ENCODE peak calls at places on chromosomes 6 and 20, in nine cellular contexts. Q, I, O, C, P, H, W, B and M are unnamed samples.
A peak's percentile ranks its signal among the peaks of the same experiment; 100 is the strongest.

GRCh38 chr20:17990278-17990972 is 21.6 kb downstream of the MGME1 start:
- DNase-seq in Q (no peak), I (no peak), O (peak; percentile 31), C (no peak), P (no peak), H (no peak), W (no peak), B (no peak), M (no peak)

GRCh38 chr6:67888886-67889681 is 746.0 kb upstream of the ADGRB3 start:
- DNase-seq in Q (no peak), I (no peak), O (no peak), C (no peak), P (peak; percentile 58), H (no peak), W (no peak), B (no peak), M (no peak)

GRCh38 chr6:13453771-13454251 is 33.6 kb downstream of the GFOD1 start:
- DNase-seq in Q (peak; percentile 73), I (no peak), O (peak; percentile 32), C (peak; percentile 16), P (no peak), H (no peak), W (peak; percentile 21), B (no peak), M (no peak)

GRCh38 chr6:41492261-41492891 is 53.8 kb upstream of the FOXP4 start:
- DNase-seq in Q (no peak), I (no peak), O (no peak), C (no peak), P (no peak), H (no peak), W (no peak), B (no peak), M (no peak)

GRCh38 chr6:43927525-43928210 is 157.7 kb downstream of the VEGFA start:
- DNase-seq in Q (no peak), I (peak; percentile 67), O (no peak), C (no peak), P (no peak), H (peak; percentile 53), W (no peak), B (no peak), M (no peak)

GRCh38 chr20:50874111-50874757 is 57.0 kb downstream of the ADNP start:
- DNase-seq in Q (no peak), I (no peak), O (no peak), C (no peak), P (no peak), H (no peak), W (no peak), B (no peak), M (no peak)

GRCh38 chr20:49385471-49385870 is 97.0 kb downstream of the KCNB1 start:
- DNase-seq in Q (no peak), I (no peak), O (peak; percentile 50), C (peak; percentile 33), P (peak; percentile 59), H (no peak), W (peak; percentile 71), B (no peak), M (no peak)

GRCh38 chr20:35226775-35227681 is 538 bp downstream of the MMP24 start:
- DNase-seq in Q (no peak), I (peak; percentile 14), O (peak; percentile 62), C (peak; percentile 26), P (peak; percentile 10), H (no peak), W (peak; percentile 91), B (peak; percentile 30), M (no peak)

GRCh38 chr6:70616728-70617260 is 50.1 kb downstream of the SDHAF4 start:
- DNase-seq in Q (no peak), I (peak; percentile 14), O (no peak), C (no peak), P (no peak), H (no peak), W (no peak), B (no peak), M (no peak)

DNA sequence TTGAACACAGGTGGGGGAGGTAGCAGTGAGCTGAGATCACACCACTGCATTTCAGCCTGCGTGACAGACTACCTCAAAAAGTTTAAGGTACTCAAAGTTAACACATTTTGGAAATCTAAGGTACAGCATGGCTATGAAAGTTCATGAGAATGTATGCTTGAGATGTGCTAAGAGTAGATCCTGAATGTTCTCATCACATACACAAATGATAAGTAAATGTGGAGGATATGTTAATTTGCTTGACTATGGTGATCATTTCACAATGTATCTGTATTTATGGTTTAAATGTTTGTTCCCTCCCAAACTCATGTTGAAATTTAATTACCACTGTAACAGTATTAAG is 20.1 kb upstream of the SERPINB1 start:
- DNase-seq in Q (no peak), I (no peak), O (no peak), C (no peak), P (no peak), H (no peak), W (no peak), B (no peak), M (no peak)
- H3K4me3 ChIP-seq in Q (no peak overlapping the region), I (no peak overlapping the region), O (no peak overlapping the region), C (no peak overlapping the region), P (peak overlapping the region; percentile 55), H (no peak overlapping the region), W (peak overlapping the region; percentile 51), B (no peak overlapping the region), M (no peak overlapping the region)

DNA sequence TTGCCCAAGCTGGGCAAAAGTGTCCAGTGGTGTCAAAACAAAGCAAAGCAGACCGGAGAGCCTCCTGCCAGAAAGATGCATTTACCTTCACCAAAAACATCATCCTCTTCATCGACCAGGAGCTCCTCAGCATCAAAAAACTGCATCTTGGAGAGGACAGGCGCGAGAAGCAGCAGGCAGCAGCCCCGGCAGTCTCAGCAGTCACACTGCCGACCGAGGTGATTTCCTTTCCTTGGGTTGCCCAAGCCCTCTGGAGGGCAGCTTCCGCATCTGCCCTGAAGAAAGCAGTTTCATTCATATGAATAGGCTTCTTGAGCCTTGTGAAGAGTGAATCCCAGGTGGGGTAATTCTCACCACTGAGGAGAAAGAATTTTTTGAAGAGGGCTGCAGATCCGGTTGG is at the start of gene RIPOR2:
- DNase-seq in Q (no peak), I (peak; percentile 47), O (no peak), C (no peak), P (peak; percentile 89), H (no peak), W (peak; percentile 89), B (peak; percentile 36), M (no peak)
- TF ChIP-seq CTCF in Q (no peak), I (no peak), O (peak; percentile 7), C (no peak), P (peak; percentile 60), H (no peak), W (peak; percentile 73), B (no peak), M (no peak)

GRCh38 chr6:31680841-31681671 is at the start of gene LY6G5C:
- DNase-seq in Q (peak; percentile 59), I (peak; percentile 89), O (peak; percentile 94), C (peak; percentile 92), P (peak; percentile 74), H (peak; percentile 89), W (peak; percentile 89), B (peak; percentile 85), M (peak; percentile 64)

GRCh38 chr6:31676322-31676903 is 4.5 kb downstream of the LY6G5C start:
- DNase-seq in Q (no peak), I (no peak), O (no peak), C (no peak), P (peak; percentile 36), H (no peak), W (no peak), B (no peak), M (no peak)

GRCh38 chr6:31677955-31678354 is 2.9 kb downstream of the LY6G5C start:
- DNase-seq in Q (no peak), I (no peak), O (no peak), C (no peak), P (no peak), H (no peak), W (no peak), B (no peak), M (no peak)

GRCh38 chr6:31676904-31677303 is 4.0 kb downstream of the LY6G5C start:
- DNase-seq in Q (no peak), I (no peak), O (no peak), C (no peak), P (no peak), H (no peak), W (no peak), B (no peak), M (no peak)

GRCh38 chr6:31680226-31680840 is 534 bp downstream of the LY6G5C start:
- DNase-seq in Q (no peak), I (no peak), O (no peak), C (no peak), P (no peak), H (no peak), W (no peak), B (no peak), M (no peak)
- H3K4me3 ChIP-seq in Q (no peak overlapping the region), I (no peak overlapping the region), O (no peak overlapping the region), C (peak overlapping the region; percentile 7), P (no peak overlapping the region), H (peak overlapping the region; percentile 49), W (no peak overlapping the region), B (no peak overlapping the region), M (peak overlapping the region; percentile 24)

GRCh38 chr20:60009826-60010616 is 51.8 kb downstream of the CDH26 start:
- DNase-seq in Q (no peak), I (no peak), O (no peak), C (no peak), P (no peak), H (no peak), W (peak; percentile 69), B (no peak), M (no peak)
- TF ChIP-seq CTCF in Q (peak; percentile 18), I (no peak), O (peak; percentile 3), C (no peak), P (peak; percentile 63), H (no peak), W (peak; percentile 75), B (no peak), M (no peak)

GRCh38 chr6:105431226-105431625 is 28.3 kb upstream of the PREP start:
- DNase-seq in Q (no peak), I (no peak), O (peak; percentile 69), C (peak; percentile 82), P (peak; percentile 58), H (no peak), W (peak; percentile 48), B (no peak), M (no peak)

GRCh38 chr6:105430685-105431084 is 27.8 kb upstream of the PREP start:
- DNase-seq in Q (no peak), I (no peak), O (no peak), C (no peak), P (no peak), H (no peak), W (no peak), B (no peak), M (no peak)

GRCh38 chr6:105424177-105424783 is 21.4 kb upstream of the PREP start:
- DNase-seq in Q (no peak), I (peak; percentile 55), O (peak; percentile 75), C (peak; percentile 74), P (peak; percentile 70), H (no peak), W (peak; percentile 91), B (no peak), M (no peak)

GRCh38 chr6:105429676-105430075 is 26.8 kb upstream of the PREP start:
- DNase-seq in Q (no peak), I (no peak), O (peak; percentile 17), C (peak; percentile 74), P (no peak), H (no peak), W (no peak), B (no peak), M (no peak)

GRCh38 chr6:105428342-105428957 is 25.6 kb upstream of the PREP start:
- DNase-seq in Q (peak; percentile 81), I (no peak), O (peak; percentile 70), C (peak; percentile 91), P (no peak), H (no peak), W (no peak), B (no peak), M (no peak)
- H3K4me3 ChIP-seq in Q (no peak overlapping the region), I (no peak overlapping the region), O (no peak overlapping the region), C (no peak overlapping the region), P (no peak overlapping the region), H (no peak overlapping the region), W (peak overlapping the region; percentile 17), B (no peak overlapping the region), M (no peak overlapping the region)